ENCODE peak calls at places on chromosome 12, in ten cellular contexts. D, W, N, B, R, X, Y, V, K and G are unnamed samples.

GRCh38 chr12:10031318-10031717 is 836 bp downstream of the CLEC9A start:
- DNase-seq in X (no peak), V (no peak), R (no peak), W (no peak), K (no peak), D (no peak), N (no peak), Y (no peak), B (no peak), G (no peak)

GRCh38 chr12:46110220-46110700 is 119.9 kb upstream of the SCAF11 start:
- DNase-seq in D (no peak), B (no peak), V (no peak), K (no peak), X (no peak), Y (no peak), W (no peak), N (no peak), R (no peak), G (no peak)

GRCh38 chr12:5201554-5202243 is 158.0 kb downstream of the KCNA5 start:
- DNase-seq in B (no peak), N (no peak), X (no peak), K (peak; percentile 7), V (no peak), D (no peak), R (peak; percentile 47), W (no peak), Y (no peak), G (no peak)

GRCh38 chr12:6691473-6691872 is 2.3 kb upstream of the ZNF384 start:
- DNase-seq in W (no peak), V (no peak), B (no peak), Y (peak; percentile 60), X (no peak), R (no peak), D (peak; percentile 69), N (peak; percentile 30), K (no peak), G (no peak)

GRCh38 chr12:98084950-98085349 is 430.4 kb upstream of the TMPO start:
- DNase-seq in R (no peak), W (no peak), V (no peak), K (peak; percentile 15), B (no peak), D (peak; percentile 9), Y (no peak), N (no peak), X (no peak), G (no peak)

GRCh38 chr12:94640134-94640928 is 10.0 kb downstream of the TMCC3 start:
- DNase-seq in R (no peak), Y (no peak), K (no peak), V (no peak), B (no peak), N (no peak), D (peak; percentile 97), X (peak; percentile 62), W (no peak), G (no peak)

GRCh38 chr12:64029013-64029857 is 184.7 kb downstream of the SRGAP1 start:
- DNase-seq in K (no peak), V (no peak), X (no peak), R (no peak), B (no peak), Y (peak; percentile 78), N (no peak), D (no peak), W (no peak), G (no peak)

GRCh38 chr12:130640496-130640895 is 75.6 kb downstream of the RIMBP2 start:
- DNase-seq in B (no peak), K (no peak), V (no peak), N (no peak), Y (no peak), R (no peak), W (no peak), X (no peak), D (no peak), G (no peak)

GRCh38 chr12:24496755-24497154 is 452.1 kb downstream of the BCAT1 start:
- DNase-seq in B (no peak), N (no peak), X (no peak), V (no peak), W (no peak), R (no peak), K (no peak), D (no peak), Y (no peak), G (no peak)

DNA sequence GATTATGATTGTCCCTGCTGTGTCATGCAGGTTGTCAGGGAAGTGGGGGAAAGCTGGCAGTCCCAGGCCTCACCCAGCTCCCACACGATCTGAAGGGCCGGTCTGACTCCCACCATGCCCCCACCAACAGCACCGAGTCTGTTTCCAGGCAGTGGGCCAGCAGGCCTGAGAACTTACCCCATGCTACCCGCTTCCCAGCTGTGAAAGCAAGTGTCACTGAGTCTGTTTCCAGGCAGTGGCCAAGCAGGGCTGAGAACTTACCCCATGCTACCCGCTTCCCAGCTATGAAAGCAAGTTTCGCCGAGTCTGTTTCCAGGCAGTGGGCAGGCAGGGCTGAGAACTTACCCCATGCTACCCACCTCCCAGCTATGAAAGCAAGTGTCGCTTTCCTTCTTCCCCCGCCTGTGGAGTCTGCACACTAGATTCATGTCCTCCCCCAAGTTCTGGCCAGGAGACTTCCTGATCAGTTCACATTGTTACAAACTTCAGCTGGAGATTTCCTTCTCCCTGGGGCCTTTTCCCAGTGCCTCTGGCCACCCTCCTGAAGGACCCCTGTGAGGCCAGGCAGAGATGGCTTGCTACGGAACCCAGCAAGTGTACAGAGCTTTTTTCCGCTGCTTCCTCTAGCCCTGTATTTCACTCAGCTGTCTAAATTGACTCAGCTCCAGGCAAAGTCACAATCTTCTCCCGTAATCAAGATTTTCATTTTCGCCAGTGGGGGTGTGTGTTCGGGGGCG is 435.3 kb downstream of the TMTC2 start:
- DNase-seq in X (no peak), V (no peak), D (no peak), W (no peak), R (no peak), B (no peak), N (no peak), Y (no peak), K (no peak), G (no peak)
- TF ChIP-seq CTCF in X (no peak), V (no peak), D (no peak), W (no peak), R (no peak), B (no peak), N (no peak), Y (no peak), K (no peak), G (no peak)

GRCh38 chr12:84911331-84912190 is 1.0 kb downstream of the SLC6A15 start:
- DNase-seq in V (peak; percentile 13), N (no peak), X (peak; percentile 84), D (peak; percentile 16), Y (peak; percentile 83), K (peak; percentile 84), R (no peak), W (no peak), B (peak; percentile 58), G (no peak)

GRCh38 chr12:84913151-84913550 is 552 bp upstream of the SLC6A15 start:
- DNase-seq in K (no peak), Y (peak; percentile 45), W (no peak), B (no peak), D (no peak), V (no peak), R (no peak), N (no peak), X (peak; percentile 30), G (no peak)

GRCh38 chr12:84910549-84911241 is 1.9 kb downstream of the SLC6A15 start:
- DNase-seq in N (no peak), R (no peak), B (no peak), Y (peak; percentile 56), V (no peak), K (peak; percentile 1), X (no peak), D (no peak), W (no peak), G (no peak)

GRCh38 chr12:84912191-84913142 is at the start of gene SLC6A15:
- DNase-seq in D (no peak), N (no peak), V (no peak), B (peak; percentile 27), K (peak; percentile 88), W (no peak), R (peak; percentile 64), X (peak; percentile 73), Y (peak; percentile 86), G (no peak)
- TF ChIP-seq CTCF in D (no peak), N (no peak), V (no peak), B (peak; percentile 42), K (peak; percentile 52), W (no peak), R (peak; percentile 65), X (peak; percentile 65), Y (peak; percentile 76), G (no peak)

DNA sequence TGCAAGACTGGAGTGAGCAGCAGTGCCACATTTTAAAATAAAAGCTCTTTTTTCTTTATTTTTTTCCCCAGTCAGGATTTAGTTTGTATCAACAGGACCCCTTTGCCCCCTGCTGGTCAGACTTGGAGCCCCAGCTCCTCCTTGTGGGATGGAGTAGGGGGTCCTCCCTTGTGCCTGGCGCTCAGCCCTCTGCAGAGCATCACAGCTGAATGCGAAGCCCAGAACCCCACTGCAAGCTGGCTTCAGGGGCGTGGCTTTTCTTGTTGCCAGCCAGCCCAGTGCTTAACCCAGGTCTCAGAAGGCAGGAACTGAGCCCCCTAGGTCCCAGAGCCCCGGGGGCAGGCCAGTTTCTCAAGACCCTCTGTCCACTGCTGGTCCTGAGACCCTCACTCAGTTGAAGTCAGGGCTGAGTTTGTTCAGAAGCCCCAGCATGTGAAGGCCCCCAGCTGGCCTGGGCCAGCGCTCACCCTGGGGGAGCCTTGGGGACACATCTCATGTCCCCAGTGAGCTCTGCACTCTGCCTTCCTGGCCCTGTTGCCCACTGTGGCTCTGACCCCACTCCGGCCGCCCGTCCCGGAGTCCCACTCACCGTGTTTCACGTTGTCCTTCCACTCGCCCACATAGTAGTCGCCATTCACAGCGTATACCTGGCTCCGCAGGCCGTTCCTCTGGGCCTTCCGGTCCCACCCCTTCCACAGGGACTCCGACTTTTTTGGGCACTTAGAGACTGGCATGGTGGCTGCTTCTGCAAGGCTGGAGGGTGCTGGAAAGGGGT is 517 bp downstream of the MORN3 start:
- DNase-seq in W (peak; percentile 61), K (peak; percentile 71), Y (peak; percentile 49), V (peak; percentile 74), R (peak; percentile 53), N (peak; percentile 84), B (peak; percentile 24), X (no peak), D (peak; percentile 73), G (peak; percentile 47)
- TF ChIP-seq CTCF in W (peak; percentile 77), K (peak; percentile 64), Y (peak; percentile 67), V (peak; percentile 75), R (peak; percentile 86), N (peak; percentile 77), B (peak; percentile 62), X (peak; percentile 48), D (peak; percentile 85), G (peak; percentile 68)

DNA sequence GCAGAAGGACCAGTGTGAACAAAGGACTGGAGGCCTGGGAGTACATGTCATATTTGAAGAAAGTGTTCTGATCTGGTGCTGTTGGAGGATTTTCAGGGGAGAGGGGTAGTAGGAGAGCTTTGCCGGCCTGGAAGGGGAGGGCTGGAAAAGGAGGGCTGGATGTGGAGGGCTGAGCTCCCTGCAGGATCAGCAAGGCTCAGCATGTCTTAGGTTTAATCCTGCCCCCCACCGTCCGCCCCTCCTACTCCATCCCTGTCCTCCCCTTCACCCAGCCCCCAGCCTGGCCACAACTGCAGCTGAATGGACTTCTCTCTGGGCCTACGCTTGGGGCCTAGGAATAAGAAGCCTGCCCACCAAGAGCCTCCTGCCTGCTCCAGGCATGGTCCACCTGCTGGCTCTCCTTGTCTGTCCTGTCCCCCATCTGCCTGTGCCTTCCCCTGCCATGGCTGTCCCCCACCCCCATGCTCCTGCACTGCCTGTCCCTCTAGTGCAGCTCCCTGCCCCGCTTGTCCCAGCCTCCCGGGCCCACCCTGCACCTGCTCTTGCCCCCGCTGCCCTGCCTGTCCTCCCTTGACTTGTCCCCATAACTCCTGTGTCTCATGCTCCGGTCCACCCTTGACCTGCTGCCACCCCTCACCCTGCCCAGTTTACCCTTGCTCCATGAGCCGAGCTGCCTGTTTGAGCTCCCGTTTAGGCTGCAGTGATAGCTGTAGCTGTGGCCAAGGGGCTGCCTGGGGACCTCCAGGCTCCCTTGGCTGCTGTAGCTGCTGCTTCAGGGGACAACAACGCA is 9.8 kb upstream of the RARG start:
- DNase-seq in W (no peak), B (no peak), K (no peak), Y (no peak), X (no peak), V (no peak), D (no peak), R (no peak), N (no peak), G (no peak)
- TF ChIP-seq CTCF in W (no peak), B (no peak), K (no peak), Y (no peak), X (no peak), V (no peak), D (no peak), R (no peak), N (no peak), G (no peak)